ENCODE peak calls at places on chromosomes 13 and 19, in seven cellular contexts. K is GDM1, R is T-helper 9 cell, N is NAMALWA, V is NCI-H774, Y is AML-193, E is AG09319. G is an unnamed sample.

GRCh38 chr13:35646061-35646774 is 169.7 kb upstream of the MAB21L1 start:
- DNase-seq in Y (peak; percentile 43), R (no peak), K (no peak), V (no peak), E (no peak), N (no peak), G (no peak)

GRCh38 chr13:98284677-98285076 is 107.6 kb upstream of the RNF113B start:
- DNase-seq in K (no peak), R (no peak), E (no peak), V (peak; percentile 41), N (no peak), Y (no peak), G (no peak)

GRCh38 chr13:22592515-22592914 is 588.3 kb upstream of the SGCG start:
- DNase-seq in E (no peak), R (no peak), V (no peak), K (no peak), Y (no peak), N (no peak), G (no peak)

GRCh38 chr13:27370305-27370853 is 54.0 kb upstream of the GTF3A start:
- DNase-seq in N (peak; percentile 28), R (no peak), V (no peak), Y (no peak), K (no peak), E (no peak), G (no peak)

GRCh38 chr19:39448271-39448670 is 2.9 kb downstream of the SUPT5H start:
- DNase-seq in V (no peak), Y (no peak), R (no peak), K (no peak), E (no peak), N (no peak), G (no peak)

GRCh38 chr13:100176781-100177389 is 88.0 kb downstream of the PCCA start:
- DNase-seq in N (no peak), K (no peak), V (peak; percentile 46), R (no peak), E (no peak), Y (no peak), G (peak; percentile 18)

GRCh38 chr19:7888826-7889217 is 512 bp downstream of the LRRC8E start:
- DNase-seq in V (no peak), Y (no peak), E (no peak), K (no peak), R (no peak), N (no peak), G (no peak)

GRCh38 chr13:95704510-95704909 is 27.6 kb downstream of the DNAJC3 start:
- DNase-seq in N (no peak), K (no peak), E (no peak), Y (no peak), V (no peak), R (no peak), G (no peak)

GRCh38 chr19:49361438-49362047 is 673 bp downstream of the TEAD2 start:
- DNase-seq in Y (no peak), R (no peak), V (no peak), N (peak; percentile 19), K (no peak), E (peak; percentile 70), G (peak; percentile 92)

GRCh38 chr19:18470153-18470552 is 32.2 kb upstream of the ISYNA1 start:
- DNase-seq in Y (peak; percentile 23), K (no peak), R (no peak), V (no peak), E (no peak), N (peak; percentile 46), G (peak; percentile 26)

G was measured in endothelial cell of umbilical vein.